ENCODE peak calls at places on chromosome 1, in nine cellular contexts. Y is breast epithelium, I is GM13977, A is BJ, U is astrocyte of the spinal cord, T is lower lobe of right lung, R is H1, O is neural crest cell, D is neural progenitor cell. N is an unnamed sample.

GRCh38 chr1:162391790-162392563 is 10.4 kb downstream of the C1orf226 start:
- DNase-seq in Y (no peak), D (peak; percentile 81), R (no peak), O (no peak), U (peak; percentile 55), T (no peak), I (peak; percentile 67), A (no peak), N (no peak)

GRCh38 chr1:248306103-248306502 is 2.9 kb upstream of the OR2T12 start:
- DNase-seq in Y (no peak), A (no peak), O (no peak), R (no peak), U (no peak), I (no peak), D (no peak), T (no peak), N (no peak)

GRCh38 chr1:94714552-94714951 is 105.6 kb upstream of the SLC44A3 start:
- DNase-seq in R (no peak), A (no peak), Y (no peak), T (no peak), D (no peak), O (no peak), I (no peak), U (no peak), N (no peak)

GRCh38 chr1:20411196-20411980 is 74.6 kb downstream of the CAMK2N1 start:
- DNase-seq in D (no peak), A (peak; percentile 57), U (peak; percentile 94), O (no peak), I (no peak), T (no peak), Y (no peak), R (peak; percentile 29), N (peak; percentile 58)

GRCh38 chr1:233719626-233720334 is 105.9 kb downstream of the KCNK1 start:
- DNase-seq in I (no peak), O (no peak), Y (no peak), R (no peak), T (no peak), D (no peak), A (no peak), U (no peak), N (no peak)

GRCh38 chr1:179121159-179121938 is 39.5 kb downstream of the TOR3A start:
- DNase-seq in Y (no peak), O (peak; percentile 15), T (no peak), U (peak; percentile 69), R (no peak), I (peak; percentile 54), A (no peak), D (peak; percentile 44), N (peak; percentile 46)

GRCh38 chr1:92441316-92442311 is 45.1 kb downstream of the GFI1 start:
- DNase-seq in T (no peak), O (no peak), U (no peak), A (no peak), R (peak; percentile 17), D (peak; percentile 37), I (no peak), Y (no peak), N (no peak)

GRCh38 chr1:41400235-41400634 is 39.0 kb downstream of the FOXO6 start:
- DNase-seq in T (no peak), U (no peak), A (no peak), I (no peak), D (no peak), R (no peak), O (no peak), Y (no peak), N (no peak)

GRCh38 chr1:218164111-218164929 is 120.8 kb upstream of the RRP15 start:
- DNase-seq in Y (no peak), D (peak; percentile 90), R (peak; percentile 43), I (peak; percentile 34), T (peak; percentile 48), O (peak; percentile 53), U (peak; percentile 27), A (no peak), N (no peak)

GRCh38 chr1:159076753-159077656 is at the start of gene AIM2:
- DNase-seq in Y (no peak), O (no peak), A (peak; percentile 53), T (peak; percentile 63), D (no peak), U (no peak), I (peak; percentile 59), R (no peak), N (peak; percentile 58)

GRCh38 chr1:167298328-167298727 is 77.6 kb downstream of the POU2F1 start:
- DNase-seq in I (no peak), A (no peak), D (no peak), T (no peak), R (no peak), U (no peak), Y (no peak), O (no peak), N (no peak)

GRCh38 chr1:61241411-61241838 is 159.1 kb downstream of the NFIA start:
- DNase-seq in D (no peak), I (no peak), U (no peak), O (no peak), R (no peak), A (no peak), T (no peak), Y (no peak), N (no peak)

GRCh38 chr1:83815348-83815747 is 183.6 kb downstream of the TTLL7 start:
- DNase-seq in R (no peak), U (peak; percentile 45), O (no peak), T (no peak), A (peak; percentile 90), D (no peak), Y (no peak), I (no peak), N (peak; percentile 85)

GRCh38 chr1:182962554-182963115 is 9.7 kb upstream of the SHCBP1L start:
- DNase-seq in U (peak; percentile 94), Y (peak; percentile 69), O (peak; percentile 38), R (peak; percentile 63), D (peak; percentile 92), T (peak; percentile 80), A (peak; percentile 57), I (peak; percentile 87), N (peak; percentile 76)

GRCh38 chr1:23805025-23805424 is 4.5 kb upstream of the GALE start:
- DNase-seq in T (no peak), I (no peak), O (no peak), Y (no peak), A (no peak), D (no peak), U (no peak), R (no peak), N (no peak)

GRCh38 chr1:23801876-23802275 is 1.3 kb upstream of the GALE start:
- DNase-seq in D (no peak), R (no peak), O (no peak), U (no peak), A (no peak), I (no peak), Y (no peak), T (no peak), N (no peak)

GRCh38 chr1:23803674-23804073 is 3.1 kb upstream of the GALE start:
- DNase-seq in R (no peak), I (no peak), T (no peak), U (no peak), D (no peak), Y (no peak), O (no peak), A (no peak), N (no peak)

GRCh38 chr1:23801338-23801748 is 789 bp upstream of the GALE start:
- DNase-seq in T (peak; percentile 68), O (no peak), U (no peak), A (no peak), I (no peak), Y (no peak), D (no peak), R (no peak), N (no peak)

GRCh38 chr1:23804183-23804582 is 3.6 kb upstream of the GALE start:
- DNase-seq in T (no peak), O (no peak), U (no peak), Y (no peak), A (no peak), I (no peak), D (no peak), R (no peak), N (no peak)
- TF ChIP-seq CTCF in T (peak; percentile 8), O (peak; percentile 48), U (peak; percentile 17), Y (no peak), A (peak; percentile 28), I (no peak), D (no peak), R (no peak), N (peak; percentile 9)

GRCh38 chr1:3482590-3482899 is 28.1 kb downstream of the ARHGEF16 start:
- DNase-seq in R (no peak), I (no peak), D (no peak), U (no peak), Y (no peak), O (no peak), T (no peak), A (no peak), N (no peak)
- TF ChIP-seq CTCF in R (peak; percentile 33), I (no peak), D (no peak), U (no peak), Y (no peak), O (no peak), T (no peak), A (peak; percentile 36), N (peak; percentile 39)

DNA sequence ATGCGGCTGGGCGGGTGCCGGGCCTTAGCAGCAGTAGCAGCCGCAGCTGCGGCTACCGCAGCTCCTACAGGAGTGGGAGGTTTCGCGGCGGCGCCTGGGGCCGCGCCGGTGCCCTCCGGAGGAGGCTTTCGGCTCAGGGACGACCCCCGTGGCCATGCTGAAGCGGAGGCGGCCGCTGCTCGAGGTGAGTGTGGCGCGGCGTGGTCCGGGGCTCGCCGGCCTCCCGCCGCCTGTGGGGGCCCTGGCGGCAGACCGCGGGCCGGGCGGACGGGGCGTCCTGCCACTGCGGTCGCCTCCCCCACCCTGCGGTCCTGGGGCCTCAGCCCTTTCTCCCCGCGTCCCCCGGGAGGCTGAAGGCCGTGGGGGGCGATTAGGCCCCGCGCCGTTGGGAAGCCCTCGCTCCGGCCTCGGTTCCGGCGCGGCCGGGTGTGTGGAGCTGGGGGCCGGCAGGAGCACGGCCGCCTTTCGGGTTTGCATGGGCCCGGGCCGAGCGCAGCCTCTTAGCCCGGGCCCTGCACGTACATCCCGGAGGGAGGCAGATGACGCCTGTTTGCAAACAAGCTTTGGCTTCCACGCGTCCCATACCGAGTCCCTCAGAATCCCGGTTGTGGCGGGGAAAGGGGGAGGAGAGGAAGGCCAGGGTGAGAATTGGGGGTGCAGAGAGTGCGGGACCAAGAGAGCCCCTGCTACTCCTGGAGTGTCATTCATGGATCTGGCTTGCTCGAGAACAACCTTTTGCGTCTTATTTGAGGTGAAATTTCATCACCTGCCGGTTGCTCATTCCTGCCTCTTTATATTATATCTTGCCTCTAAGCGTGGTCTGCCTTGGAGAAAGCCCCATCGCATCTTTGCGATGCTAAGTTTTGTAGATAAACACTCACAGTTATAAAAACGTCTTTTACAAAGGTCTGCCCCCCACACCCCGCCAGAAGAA is 598 bp downstream of the ZFYVE9 start:
- DNase-seq in D (peak; percentile 70), Y (no peak), U (peak; percentile 62), R (peak; percentile 19), O (peak; percentile 43), I (peak; percentile 52), A (no peak), T (peak; percentile 55), N (no peak)
- TF ChIP-seq CTCF in D (no peak), Y (no peak), U (no peak), R (no peak), O (peak; percentile 38), I (no peak), A (no peak), T (no peak), N (no peak)

DNA sequence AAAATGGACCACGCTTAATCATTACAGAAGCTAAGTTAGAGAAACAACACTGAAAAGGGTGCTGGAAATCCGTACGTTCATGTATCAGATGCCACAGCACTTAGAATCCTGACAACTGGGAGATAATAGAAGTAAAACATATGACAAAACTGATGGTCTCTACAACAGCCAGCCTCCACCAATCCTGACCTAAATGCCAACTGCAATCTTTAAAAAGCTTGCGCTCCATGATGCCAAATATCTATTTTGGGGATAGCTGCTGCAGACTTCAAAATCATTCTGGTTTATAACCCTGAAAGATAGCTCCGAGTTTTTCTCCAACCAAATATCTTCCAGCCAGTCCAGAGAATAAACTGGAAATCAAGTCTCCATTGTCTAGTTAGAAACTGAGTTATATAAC is 178.3 kb downstream of the RERE start:
- DNase-seq in A (no peak), U (no peak), I (no peak), Y (no peak), R (no peak), D (no peak), T (no peak), O (no peak), N (no peak)
- TF ChIP-seq CTCF in A (no peak), U (no peak), I (no peak), Y (no peak), R (no peak), D (no peak), T (no peak), O (no peak), N (no peak)

N was measured in AG09309.